ENCODE peak calls at places on chromosomes 4 and X, in six cellular contexts. F is heart right ventricle, H is DND-41, K is SK-N-SH, N is fibroblast of lung, G is SJSA1. S is an unnamed sample.

GRCh38 chrX:21989415-21989814 is 42.7 kb upstream of the PHEX start:
- DNase-seq in F (no peak), H (no peak), K (no peak), N (no peak), G (no peak), S (no peak)

GRCh38 chr4:176335421-176335820 is 15.7 kb downstream of the SPCS3 start:
- DNase-seq in F (no peak), H (no peak), K (no peak), N (peak; percentile 59), G (no peak), S (no peak)

GRCh38 chr4:72505314-72505744 is 63.7 kb downstream of the ADAMTS3 start:
- DNase-seq in F (no peak), H (no peak), K (peak; percentile 48), N (peak; percentile 56), G (no peak), S (no peak)

GRCh38 chr4:38424171-38424871 is 239.7 kb upstream of the KLF3 start:
- DNase-seq in F (peak; percentile 19), H (no peak), K (peak; percentile 5), N (no peak), G (no peak), S (no peak)

GRCh38 chr4:37244583-37245390 is at the start of gene NWD2:
- DNase-seq in F (peak; percentile 7), H (no peak), K (peak; percentile 38), N (peak; percentile 12), G (no peak), S (no peak)

GRCh38 chrX:7926914-7927258 is 327 bp downstream of the PNPLA4 start:
- DNase-seq in F (no peak), H (no peak), K (no peak), N (no peak), G (no peak), S (no peak)

GRCh38 chr4:3827616-3828492 is 61.7 kb downstream of the ADRA2C start:
- DNase-seq in F (peak; percentile 88), H (no peak), K (peak; percentile 93), N (peak; percentile 18), G (no peak), S (no peak)

GRCh38 chrX:19571708-19572107 is 56.4 kb upstream of the MAP3K15 start:
- DNase-seq in F (no peak), H (no peak), K (no peak), N (no peak), G (no peak), S (no peak)

GRCh38 chr4:102569200-102569599 is 68.0 kb downstream of the NFKB1 start:
- DNase-seq in F (no peak), H (no peak), K (no peak), N (peak; percentile 25), G (no peak), S (no peak)

GRCh38 chr4:139633661-139634060 is 32.0 kb upstream of the MGST2 start:
- DNase-seq in F (peak; percentile 26), H (no peak), K (no peak), N (peak; percentile 36), G (no peak), S (no peak)

GRCh38 chr4:119955256-119955655 is 111.4 kb downstream of the MAD2L1 start:
- DNase-seq in F (no peak), H (no peak), K (no peak), N (no peak), G (no peak), S (no peak)

GRCh38 chr4:186780291-186781031 is 56.8 kb upstream of the FAT1 start:
- DNase-seq in F (no peak), H (no peak), K (no peak), N (no peak), G (no peak), S (no peak)

GRCh38 chr4:80253510-80253909 is 13.0 kb upstream of the FGF5 start:
- DNase-seq in F (no peak), H (peak; percentile 37), K (no peak), N (no peak), G (no peak), S (no peak)

GRCh38 chr4:80255374-80256095 is 10.9 kb upstream of the FGF5 start:
- DNase-seq in F (no peak), H (no peak), K (no peak), N (peak; percentile 60), G (no peak), S (no peak)

GRCh38 chr4:80252427-80252826 is 14.0 kb upstream of the FGF5 start:
- DNase-seq in F (no peak), H (no peak), K (no peak), N (no peak), G (no peak), S (no peak)

GRCh38 chr4:80254114-80254513 is 12.3 kb upstream of the FGF5 start:
- DNase-seq in F (no peak), H (no peak), K (no peak), N (no peak), G (no peak), S (no peak)

GRCh38 chr4:80252953-80253352 is 13.5 kb upstream of the FGF5 start:
- DNase-seq in F (no peak), H (no peak), K (no peak), N (no peak), G (no peak), S (no peak)
- H3K4me1 ChIP-seq in F (no peaks in the 10 kb centered on the region), H (peaks cover 9% of the 10 kb centered on the region), K (peaks cover 4% of the 10 kb centered on the region), N (peaks cover 6% of the 10 kb centered on the region), G (peaks cover 25% of the 10 kb centered on the region), S (no peaks in the 10 kb centered on the region)

DNA sequence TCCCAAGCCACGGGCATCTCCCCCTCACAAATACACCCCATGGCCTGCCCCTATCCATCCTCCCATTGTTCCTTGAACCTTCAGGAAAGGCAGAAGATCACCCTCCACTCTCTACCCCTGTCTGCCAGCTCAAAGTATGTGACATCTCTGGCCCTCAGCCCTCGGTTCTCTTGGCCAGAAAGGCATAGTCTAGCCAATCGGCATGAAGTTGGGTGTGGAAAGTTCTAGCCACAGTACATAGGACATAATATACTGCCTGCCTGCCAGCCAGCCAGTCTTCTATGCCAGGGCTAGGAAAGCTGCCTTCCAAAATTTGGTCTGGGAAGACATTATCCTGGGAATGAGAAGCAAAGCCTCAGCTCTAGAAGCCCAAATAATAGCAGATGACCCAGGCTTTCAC is 3.2 kb upstream of the PLP1 start:
- DNase-seq in F (no peak), H (no peak), K (no peak), N (no peak), G (no peak), S (no peak)
- H3K27ac ChIP-seq in F (no peak overlapping the region), H (no peak overlapping the region), K (no peak overlapping the region), N (no peak overlapping the region), G (no peak overlapping the region), S (no peak overlapping the region)

DNA sequence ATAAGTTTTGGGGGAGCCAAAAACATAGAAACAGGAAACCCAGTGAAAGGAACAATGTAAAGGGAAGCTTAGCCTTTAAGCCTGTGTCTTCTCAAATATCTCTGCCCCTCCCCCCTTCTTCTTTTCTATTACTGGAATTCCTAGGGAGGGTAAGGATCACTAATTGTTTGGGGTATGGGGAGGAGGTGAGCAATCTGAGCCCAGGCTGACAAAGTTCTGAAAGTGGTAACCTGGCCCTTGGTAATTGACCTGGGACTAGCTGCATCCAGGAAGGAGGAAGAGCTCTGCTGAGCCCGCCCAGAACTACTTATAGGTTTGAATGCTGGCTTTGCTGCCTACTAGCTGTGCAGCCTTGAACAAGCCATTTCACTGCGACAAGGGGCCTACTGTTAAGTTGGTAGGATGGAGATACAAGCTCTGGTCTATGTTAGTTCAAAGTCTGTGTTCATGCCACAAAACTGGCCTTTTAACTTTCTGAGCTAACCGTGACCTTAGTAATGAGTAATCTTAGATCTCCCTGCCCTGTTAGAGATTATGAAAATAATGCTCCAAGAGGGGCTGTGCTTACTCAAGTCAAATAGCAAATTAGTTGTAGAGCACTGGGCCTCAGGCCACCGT is 37.8 kb downstream of the DGKK start:
- DNase-seq in F (no peak), H (no peak), K (no peak), N (no peak), G (no peak), S (no peak)
- H3K4me1 ChIP-seq in F (no peaks in the 10 kb centered on the region), H (no peaks in the 10 kb centered on the region), K (no peaks in the 10 kb centered on the region), N (no peaks in the 10 kb centered on the region), G (no peaks in the 10 kb centered on the region), S (no peaks in the 10 kb centered on the region)

GRCh38 chr4:56330691-56331090 is 56.6 kb downstream of the AASDH start:
- DNase-seq in F (no peak), H (no peak), K (no peak), N (peak; percentile 32), G (no peak), S (no peak)
- H3K27ac ChIP-seq in F (no peak overlapping the region), H (no peak overlapping the region), K (no peak overlapping the region), N (no peak overlapping the region), G (no peak overlapping the region), S (no peak overlapping the region)

DNA sequence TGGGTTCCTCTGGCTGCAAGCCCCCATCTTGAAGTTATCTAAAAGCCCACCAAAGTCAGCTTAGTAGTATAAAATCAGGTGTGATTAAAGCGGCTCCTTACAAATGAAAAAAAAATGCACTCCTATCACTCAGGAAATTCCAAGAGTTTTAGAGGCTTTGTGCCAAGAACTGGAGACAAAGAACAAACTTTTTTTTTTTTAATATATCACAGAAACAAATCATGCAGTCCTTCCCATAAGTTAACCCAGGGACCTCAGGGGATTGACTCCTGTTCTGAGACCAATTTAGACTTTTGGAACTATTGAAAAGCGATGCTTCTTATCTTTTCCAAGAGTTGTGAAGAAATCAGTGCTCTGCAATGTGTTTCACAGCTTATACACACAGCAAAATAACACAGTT is 53.6 kb downstream of the HHIP start:
- DNase-seq in F (no peak), H (no peak), K (no peak), N (peak; percentile 82), G (no peak), S (no peak)
- H3K4me1 ChIP-seq in F (peaks cover 16% of the 10 kb centered on the region), H (peaks cover 6% of the 10 kb centered on the region), K (peaks cover 35% of the 10 kb centered on the region), N (peaks cover 4% of the 10 kb centered on the region), G (peaks cover 58% of the 10 kb centered on the region), S (no peaks in the 10 kb centered on the region)

GRCh38 chrX:136203438-136203837 is 47.8 kb downstream of the MAP7D3 start:
- DNase-seq in F (no peak), H (no peak), K (no peak), N (peak; percentile 13), G (no peak), S (no peak)
- H3K27ac ChIP-seq in F (peak overlapping the region; percentile 80), H (no peak overlapping the region), K (no peak overlapping the region), N (peak overlapping the region; percentile 5), G (peak overlapping the region; percentile 59), S (peak overlapping the region; percentile 67)

GRCh38 chr4:147776600-147777175 is 44.8 kb downstream of the ARHGAP10 start:
- DNase-seq in F (no peak), H (no peak), K (no peak), N (no peak), G (no peak), S (no peak)
- H3K4me1 ChIP-seq in F (peaks cover 95% of the 10 kb centered on the region), H (no peaks in the 10 kb centered on the region), K (peaks cover 33% of the 10 kb centered on the region), N (peaks cover 10% of the 10 kb centered on the region), G (peaks cover 44% of the 10 kb centered on the region), S (peaks cover 60% of the 10 kb centered on the region)

GRCh38 chr4:88033309-88033708 is 25.9 kb downstream of the PKD2 start:
- DNase-seq in F (no peak), H (peak; percentile 54), K (peak; percentile 54), N (peak; percentile 51), G (peak; percentile 53), S (no peak)

GRCh38 chr4:88029556-88029955 is 22.1 kb downstream of the PKD2 start:
- DNase-seq in F (no peak), H (no peak), K (no peak), N (no peak), G (no peak), S (no peak)

GRCh38 chr4:88030565-88031310 is 23.3 kb downstream of the PKD2 start:
- DNase-seq in F (no peak), H (no peak), K (no peak), N (no peak), G (no peak), S (no peak)

GRCh38 chr4:88028961-88029360 is 21.5 kb downstream of the PKD2 start:
- DNase-seq in F (no peak), H (no peak), K (no peak), N (no peak), G (no peak), S (no peak)

GRCh38 chr4:88027611-88028608 is 20.5 kb downstream of the PKD2 start:
- DNase-seq in F (no peak), H (no peak), K (no peak), N (peak; percentile 95), G (no peak), S (no peak)
- H3K27ac ChIP-seq in F (no peak overlapping the region), H (no peak overlapping the region), K (peak overlapping the region; percentile 78), N (peak overlapping the region; percentile 81), G (peak overlapping the region; percentile 53), S (no peak overlapping the region)